ENCODE peak calls at places on chromosomes 16 and 17, in four cellular contexts. F is germinal center, R is colonic mucosa, Y is foreskin melanocyte. L is an unnamed sample.

GRCh38 chr17:31580331-31581021 is 189.0 kb downstream of the RAB11FIP4 start:
- DNase-seq in F (no peak), R (no peak), Y (peak), L (no peak)

GRCh38 chr16:13630292-13630850 is 289.6 kb upstream of the ERCC4 start:
- DNase-seq in F (no peak), R (no peak), Y (no peak), L (no peak)

GRCh38 chr17:41666336-41666680 is 22.4 kb upstream of the EIF1 start:
- DNase-seq in F (peak), R (peak), Y (no peak), L (peak)

GRCh38 chr16:81610144-81610842 is 165.7 kb downstream of the CMIP start:
- DNase-seq in F (no peak), R (peak), Y (no peak), L (no peak)

GRCh38 chr16:66093217-66093616 is 273.3 kb upstream of the CDH5 start:
- DNase-seq in F (no peak), R (no peak), Y (no peak), L (no peak)

GRCh38 chr17:13843862-13844640 is 225.3 kb upstream of the COX10 start:
- DNase-seq in F (no peak), R (no peak), Y (peak), L (no peak)

GRCh38 chr17:79065105-79065670 is 9.4 kb upstream of the ENGASE start:
- DNase-seq in F (peak), R (peak), Y (peak), L (peak)

GRCh38 chr17:77772461-77772897 is 186.0 kb upstream of the TNRC6C start:
- DNase-seq in F (peak), R (peak), Y (peak), L (peak)

GRCh38 chr17:4053596-4053995 is 89.2 kb downstream of the ZZEF1 start:
- DNase-seq in F (no peak), R (no peak), Y (no peak), L (no peak)

GRCh38 chr17:41522301-41523224 is 3.9 kb upstream of the KRT15 start:
- DNase-seq in F (no peak), R (peak), Y (no peak), L (peak)

GRCh38 chr17:78895322-78895721 is 7.7 kb downstream of the CEP295NL start:
- DNase-seq in F (no peak), R (no peak), Y (no peak), L (no peak)

GRCh38 chr17:77320046-77320445 is 179.3 kb downstream of the SEC14L1 start:
- DNase-seq in F (no peak), R (no peak), Y (peak), L (peak)

GRCh38 chr17:78130439-78131101 is at the start of gene TMC8:
- DNase-seq in F (peak), R (no peak), Y (no peak), L (no peak)

GRCh38 chr16:56234737-56235136 is 43.4 kb downstream of the GNAO1 start:
- DNase-seq in F (no peak), R (no peak), Y (no peak), L (no peak)

GRCh38 chr16:27475561-27475960 is 73.6 kb downstream of the IL21R start:
- DNase-seq in F (no peak), R (no peak), Y (no peak), L (no peak)

GRCh38 chr17:14014647-14015046 is 54.7 kb upstream of the COX10 start:
- DNase-seq in F (no peak), R (no peak), Y (peak), L (no peak)

GRCh38 chr17:44353656-44354331 is 8.7 kb downstream of the GRN start:
- DNase-seq in F (no peak), R (no peak), Y (no peak), L (no peak)

GRCh38 chr17:41486809-41487530 is 2.7 kb downstream of the KRT36 start:
- DNase-seq in F (peak), R (peak), Y (no peak), L (peak)

GRCh38 chr17:36498560-36499300 is 12.2 kb downstream of the ZNHIT3 start:
- DNase-seq in F (no peak), R (no peak), Y (no peak), L (no peak)

GRCh38 chr16:85473326-85473725 is 139.8 kb upstream of the GSE1 start:
- DNase-seq in F (no peak), R (no peak), Y (no peak), L (no peak)

GRCh38 chr17:79843917-79844815 is 4.9 kb upstream of the CBX4 start:
- DNase-seq in F (no peak), R (peak), Y (peak), L (peak)

GRCh38 chr17:41390411-41390938 is 6.9 kb downstream of the KRT31 start:
- DNase-seq in F (no peak), R (no peak), Y (no peak), L (no peak)

GRCh38 chr17:35808240-35808961 is 883 bp upstream of the TAF15 start:
- DNase-seq in F (no peak), R (no peak), Y (no peak), L (no peak)

GRCh38 chr16:74563828-74564263 is 43.1 kb downstream of the GLG1 start:
- DNase-seq in F (no peak), R (no peak), Y (no peak), L (no peak)

GRCh38 chr17:12627177-12627629 is 38.5 kb upstream of the MYOCD start:
- DNase-seq in F (no peak), R (no peak), Y (no peak), L (no peak)

GRCh38 chr17:27218719-27219488 is 75.0 kb upstream of the WSB1 start:
- DNase-seq in F (no peak), R (no peak), Y (no peak), L (no peak)

GRCh38 chr17:34781571-34782108 is 179.6 kb downstream of the CCT6B start:
- DNase-seq in F (no peak), R (no peak), Y (no peak), L (no peak)

GRCh38 chr17:6555331-6556120 is 829 bp downstream of the PITPNM3 start:
- DNase-seq in F (no peak), R (peak), Y (no peak), L (no peak)